ENCODE peak calls at places on chromosome 2, in four cellular contexts. U is K562, D is HCT116, Q is HepG2. G is an unnamed sample.

GRCh38 chr2:143907801-143908200 is 612.1 kb downstream of the ZEB2 start:
- DNase-seq in U (no peak), D (no peak), Q (no peak), G (no peak)

GRCh38 chr2:33498291-33498956 is 22.0 kb downstream of the RASGRP3 start:
- DNase-seq in U (no peak), D (no peak), Q (no peak), G (no peak)

GRCh38 chr2:42031783-42032620 is 15.8 kb upstream of the PKDCC start:
- DNase-seq in U (no peak), D (no peak), Q (no peak), G (no peak)

GRCh38 chr2:197784956-197785941 is at the start of gene BOLL:
- DNase-seq in U (no peak), D (no peak), Q (no peak), G (no peak)

GRCh38 chr2:197270601-197271000 is 40.0 kb downstream of the ANKRD44 start:
- DNase-seq in U (no peak), D (no peak), Q (no peak), G (no peak)

GRCh38 chr2:186459009-186459408 is 27.1 kb upstream of the ZC3H15 start:
- DNase-seq in U (no peak), D (peak), Q (peak), G (no peak)

GRCh38 chr2:49686897-49687442 is 532.7 kb upstream of the FSHR start:
- DNase-seq in U (no peak), D (no peak), Q (no peak), G (no peak)

GRCh38 chr2:190941571-190941970 is 61.0 kb downstream of the GLS start:
- DNase-seq in U (no peak), D (no peak), Q (no peak), G (no peak)

GRCh38 chr2:113032737-113033136 is 19.9 kb downstream of the IL36B start:
- DNase-seq in U (no peak), D (no peak), Q (no peak), G (no peak)

GRCh38 chr2:241571821-241572620 is 13.5 kb downstream of the BOK start:
- DNase-seq in U (no peak), D (no peak), Q (no peak), G (no peak)

GRCh38 chr2:240498171-240498957 is 59.4 kb downstream of the ANKMY1 start:
- DNase-seq in U (no peak), D (no peak), Q (no peak), G (no peak)

GRCh38 chr2:98175811-98176210 is 88.8 kb downstream of the VWA3B start:
- DNase-seq in U (no peak), D (peak), Q (no peak), G (no peak)

GRCh38 chr2:195902857-195903256 is 165.8 kb downstream of the DNAH7 start:
- DNase-seq in U (no peak), D (no peak), Q (no peak), G (no peak)

GRCh38 chr2:239554761-239555565 is 154.1 kb upstream of the HDAC4 start:
- DNase-seq in U (no peak), D (no peak), Q (no peak), G (no peak)

GRCh38 chr2:182904844-182905243 is 38.4 kb upstream of the FRZB start:
- DNase-seq in U (no peak), D (no peak), Q (no peak), G (no peak)

GRCh38 chr2:24920813-24921441 is 890 bp upstream of the ADCY3 start:
- DNase-seq in U (no peak), D (no peak), Q (peak), G (no peak)

GRCh38 chr2:166092889-166093288 is 34.9 kb downstream of the SCN1A start:
- DNase-seq in U (no peak), D (no peak), Q (no peak), G (no peak)

GRCh38 chr2:166090900-166091299 is 36.9 kb downstream of the SCN1A start:
- DNase-seq in U (no peak), D (no peak), Q (no peak), G (no peak)

GRCh38 chr2:166090346-166090745 is 37.5 kb downstream of the SCN1A start:
- DNase-seq in U (no peak), D (no peak), Q (peak), G (no peak)

GRCh38 chr2:166091439-166091838 is 36.4 kb downstream of the SCN1A start:
- DNase-seq in U (no peak), D (no peak), Q (no peak), G (no peak)

DNA sequence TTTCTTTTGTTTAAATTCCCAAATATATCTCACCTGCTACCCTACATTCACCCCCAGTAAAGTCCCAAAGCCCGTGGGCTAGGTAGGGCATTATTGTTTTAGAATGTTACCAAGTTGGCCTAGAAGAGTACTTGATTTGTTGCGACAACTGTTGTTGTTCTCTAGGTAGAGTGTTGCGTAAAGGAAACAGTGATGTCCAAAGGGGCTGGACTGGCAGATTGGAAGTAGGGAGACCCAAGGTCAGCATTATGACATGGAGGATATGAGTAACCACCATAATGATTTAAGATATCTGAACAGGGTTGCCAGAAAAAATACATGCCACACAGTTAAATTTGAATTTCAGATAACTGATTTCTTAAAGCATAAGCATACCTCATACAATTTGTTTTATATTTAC is 39.2 kb downstream of the SCN1A start:
- DNase-seq in U (no peak), D (no peak), Q (peak), G (no peak)
- TF ChIP-seq ZBTB33 in U (no peak), D (no peak), Q (no peak), G (no peak)

DNA sequence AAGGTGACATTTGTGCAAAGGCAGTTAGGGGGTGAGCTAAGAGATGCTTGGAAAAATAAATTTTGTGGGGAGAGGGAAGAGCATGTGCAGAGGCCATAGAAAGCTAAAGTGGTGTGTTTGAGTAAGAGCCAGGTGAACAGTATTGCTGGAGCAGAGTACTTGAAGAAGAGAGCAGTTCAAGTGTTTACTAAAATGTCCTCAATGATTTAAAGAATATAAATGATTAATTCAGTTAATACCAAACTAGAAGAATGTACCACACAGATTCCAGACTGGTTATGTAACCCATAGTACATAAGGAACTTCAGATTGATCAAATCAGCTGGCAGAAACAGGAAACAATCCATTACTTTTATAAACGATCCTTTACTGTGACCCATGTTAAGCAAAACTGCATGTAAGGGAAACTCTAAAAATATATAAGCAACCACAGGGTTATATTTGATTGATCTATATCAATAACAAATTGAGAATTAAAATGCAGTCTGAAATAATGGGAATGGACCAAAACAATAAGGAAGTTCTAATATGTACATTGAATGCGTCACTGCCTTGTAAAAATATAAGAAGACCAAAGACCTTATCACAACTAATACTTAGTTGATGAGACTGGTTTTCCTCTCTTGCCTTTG is 76.9 kb downstream of the LDAH start:
- DNase-seq in U (no peak), D (no peak), Q (peak), G (no peak)
- TF ChIP-seq ZNF274 in U (no peak), D (no peak), Q (no peak), G (no peak)

DNA sequence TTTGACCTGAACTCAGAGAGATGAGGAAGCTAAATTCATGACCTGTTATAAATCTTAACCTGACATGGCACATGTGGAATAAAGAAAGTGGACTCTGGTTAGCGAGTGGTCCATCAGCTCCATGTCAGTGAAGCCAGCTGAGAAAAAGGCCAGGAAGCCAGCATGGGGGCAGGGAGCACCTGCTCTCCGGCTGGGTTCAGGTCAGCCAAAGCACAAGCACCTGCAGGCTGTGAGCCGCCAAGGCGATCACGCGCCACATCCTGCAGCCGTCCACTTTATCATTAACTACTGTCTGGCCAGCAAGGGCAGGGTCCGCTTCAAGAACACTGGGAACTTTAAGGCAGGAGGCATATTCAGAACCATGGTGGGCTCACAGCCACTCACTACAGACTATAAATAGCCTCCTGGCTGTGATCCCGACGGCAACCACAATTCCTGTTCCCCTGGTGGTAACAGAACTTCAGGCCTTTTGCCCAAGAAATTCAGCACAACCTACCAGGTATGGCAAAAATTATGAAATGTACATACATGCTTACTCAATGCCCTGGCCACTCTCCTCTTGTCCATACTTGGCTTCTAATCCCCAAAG is 35.5 kb downstream of the ACVR1 start:
- DNase-seq in U (no peak), D (no peak), Q (peak), G (no peak)
- TF ChIP-seq ZBTB33 in U (peak), D (no peak), Q (peak), G (no peak)

GRCh38 chr2:45962522-45962921 is 311.0 kb downstream of the PRKCE start:
- DNase-seq in U (no peak), D (peak), Q (no peak), G (no peak)

GRCh38 chr2:45965841-45966498 is 314.5 kb downstream of the PRKCE start:
- DNase-seq in U (no peak), D (no peak), Q (no peak), G (no peak)

GRCh38 chr2:45964945-45965344 is 313.5 kb downstream of the PRKCE start:
- DNase-seq in U (no peak), D (no peak), Q (no peak), G (no peak)

GRCh38 chr2:45963816-45964215 is 312.3 kb downstream of the PRKCE start:
- DNase-seq in U (no peak), D (peak), Q (no peak), G (no peak)

DNA sequence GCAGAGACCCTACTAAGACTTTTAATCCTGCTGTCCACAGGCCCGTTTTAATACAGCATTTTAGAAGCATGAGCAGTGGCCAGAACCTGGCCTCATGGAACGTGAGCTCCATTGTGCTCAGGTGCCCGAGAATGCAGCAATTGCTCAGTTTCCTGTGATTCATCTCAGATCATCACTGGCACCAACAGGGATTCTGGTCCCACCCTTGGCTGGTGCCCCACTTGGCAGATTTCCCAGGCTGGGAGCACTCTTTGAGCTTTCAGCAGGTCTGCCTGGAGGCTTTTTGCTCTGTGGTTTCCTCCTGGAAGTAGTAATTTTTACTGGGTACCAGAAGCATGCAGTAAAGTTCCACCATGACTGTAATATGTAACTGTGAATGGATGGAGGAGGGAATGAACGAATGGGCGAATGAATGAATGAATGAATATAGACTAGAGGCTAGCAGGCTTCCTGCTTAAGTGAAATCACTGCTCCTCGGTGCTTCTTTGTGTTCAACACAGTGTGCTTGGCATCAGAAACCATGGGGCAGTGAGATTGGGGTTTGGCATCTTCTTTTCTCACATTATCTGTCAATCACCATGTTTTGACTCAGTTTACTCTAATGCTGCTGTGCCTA is 312.9 kb downstream of the PRKCE start:
- DNase-seq in U (no peak), D (peak), Q (peak), G (no peak)
- TF ChIP-seq ZNF274 in U (no peak), D (no peak), Q (no peak), G (no peak)